ENCODE peak calls at places on chromosomes 7 and 10, in six cellular contexts. Q, C, U, X, Z and T are unnamed samples.

GRCh38 chr10:124049484-124049883 is 43.9 kb downstream of the CHST15 start:
- DNase-seq in Q (no peak), Z (peak), U (no peak), X (no peak), C (no peak), T (no peak)

GRCh38 chr7:100476903-100477870 is 1.8 kb downstream of the TSC22D4 start:
- DNase-seq in Q (peak), C (no peak), X (no peak), Z (peak), U (no peak), T (peak)

GRCh38 chr7:142795339-142795863 is 24.6 kb downstream of the PRSS2 start:
- DNase-seq in C (peak), X (no peak), Q (peak), Z (no peak), U (no peak), T (no peak)

GRCh38 chr10:121312582-121312981 is 285.7 kb downstream of the FGFR2 start:
- DNase-seq in Z (no peak), X (peak), C (no peak), Q (no peak), U (no peak), T (no peak)

GRCh38 chr10:86936661-86937501 is 20.5 kb downstream of the MMRN2 start:
- DNase-seq in U (peak), X (no peak), C (no peak), Q (no peak), Z (no peak), T (peak)

GRCh38 chr7:135645296-135645904 is 16.9 kb upstream of the STMP1 start:
- DNase-seq in Z (peak), U (peak), Q (no peak), C (no peak), X (peak), T (peak)

GRCh38 chr10:112852308-112852707 is 97.7 kb upstream of the TCF7L2 start:
- DNase-seq in Z (no peak), X (no peak), U (no peak), Q (no peak), C (no peak), T (no peak)

GRCh38 chr7:1432411-1433082 is 26.7 kb downstream of the MICALL2 start:
- DNase-seq in C (peak), Q (peak), U (peak), X (peak), Z (peak), T (peak)

GRCh38 chr10:51910189-51910588 is 210.8 kb upstream of the CSTF2T start:
- DNase-seq in Q (no peak), U (peak), Z (no peak), C (no peak), X (no peak), T (no peak)

GRCh38 chr10:88728107-88728763 is 22.2 kb downstream of the LIPK start:
- DNase-seq in Q (peak), U (no peak), C (no peak), X (no peak), Z (no peak), T (no peak)

GRCh38 chr10:132233501-132234075 is 46.8 kb downstream of the DPYSL4 start:
- DNase-seq in Q (no peak), X (no peak), Z (no peak), C (no peak), U (no peak), T (peak)

GRCh38 chr10:78948616-78949015 is 120.2 kb upstream of the ZMIZ1 start:
- DNase-seq in Z (no peak), X (peak), U (no peak), Q (no peak), C (no peak), T (peak)

GRCh38 chr10:99329238-99329890 is at the start of gene CNNM1:
- DNase-seq in C (no peak), U (peak), Q (peak), X (no peak), Z (peak), T (no peak)

GRCh38 chr7:41984888-41985287 is 252.1 kb downstream of the GLI3 start:
- DNase-seq in U (peak), Z (peak), X (peak), C (no peak), Q (no peak), T (peak)

GRCh38 chr10:117541909-117542705 is 439 bp upstream of the EMX2 start:
- DNase-seq in C (no peak), Q (no peak), U (peak), Z (no peak), X (peak), T (peak)

GRCh38 chr7:4168041-4168440 is 514.1 kb upstream of the FOXK1 start:
- DNase-seq in C (no peak), U (no peak), Z (no peak), X (no peak), Q (no peak), T (no peak)

GRCh38 chr10:21953585-21954057 is 49.9 kb downstream of the DNAJC1 start:
- DNase-seq in Q (no peak), Z (peak), U (peak), X (peak), C (no peak), T (peak)

GRCh38 chr7:130883928-130884327 is 149.9 kb upstream of the KLF14 start:
- DNase-seq in Z (no peak), Q (no peak), U (no peak), X (no peak), C (no peak), T (no peak)

GRCh38 chr7:27149817-27150567 is 2.4 kb downstream of the HOXA3 start:
- DNase-seq in C (no peak), Q (no peak), Z (no peak), U (no peak), X (no peak), T (no peak)

GRCh38 chr7:129166745-129167144 is 21.7 kb upstream of the SMO start:
- DNase-seq in X (no peak), Z (no peak), U (no peak), Q (no peak), C (no peak), T (no peak)